ENCODE peak calls at places on chromosomes 5 and 9, in six cellular contexts. Z, V, S, H, M and C are unnamed samples.

GRCh38 chr9:114078021-114078780 is at the start of gene AMBP:
- DNase-seq in Z (no peak), V (peak), S (no peak), H (no peak), M (no peak), C (no peak)

GRCh38 chr5:145847499-145848497 is 12.7 kb upstream of the PRELID2 start:
- DNase-seq in Z (no peak), V (no peak), S (peak), H (no peak), M (peak), C (no peak)

GRCh38 chr5:135227064-135228022 is 171.7 kb downstream of the MACROH2A1 start:
- DNase-seq in Z (no peak), V (no peak), S (no peak), H (no peak), M (no peak), C (no peak)

GRCh38 chr9:81052846-81053245 is 636.5 kb downstream of the TLE1 start:
- DNase-seq in Z (no peak), V (no peak), S (peak), H (no peak), M (peak), C (no peak)

GRCh38 chr5:146238973-146239372 is 35.6 kb downstream of the RBM27 start:
- DNase-seq in Z (no peak), V (no peak), S (no peak), H (no peak), M (no peak), C (no peak)

GRCh38 chr5:126000533-126000932 is 422.7 kb upstream of the GRAMD2B start:
- DNase-seq in Z (no peak), V (no peak), S (no peak), H (no peak), M (no peak), C (no peak)

GRCh38 chr9:113511856-113512761 is 48.6 kb downstream of the RGS3 start:
- DNase-seq in Z (no peak), V (no peak), S (peak), H (no peak), M (peak), C (no peak)

GRCh38 chr5:14165375-14166091 is 22.4 kb downstream of the TRIO start:
- DNase-seq in Z (no peak), V (no peak), S (peak), H (no peak), M (peak), C (no peak)

GRCh38 chr5:95519151-95519550 is 35.6 kb downstream of the SKIC3 start:
- DNase-seq in Z (no peak), V (no peak), S (no peak), H (no peak), M (no peak), C (no peak)

GRCh38 chr9:86594724-86595123 is 240.5 kb upstream of the TUT7 start:
- DNase-seq in Z (no peak), V (no peak), S (no peak), H (no peak), M (peak), C (no peak)

GRCh38 chr9:132143359-132143758 is 18.5 kb upstream of the NTNG2 start:
- DNase-seq in Z (no peak), V (no peak), S (no peak), H (no peak), M (peak), C (no peak)

GRCh38 chr9:106783121-106783520 is 79.8 kb upstream of the ZNF462 start:
- DNase-seq in Z (no peak), V (no peak), S (no peak), H (no peak), M (no peak), C (no peak)

GRCh38 chr5:175822225-175822624 is 49.2 kb upstream of the CPLX2 start:
- DNase-seq in Z (no peak), V (no peak), S (no peak), H (no peak), M (peak), C (no peak)

GRCh38 chr5:171269717-171270116 is 39.3 kb upstream of the TLX3 start:
- DNase-seq in Z (no peak), V (no peak), S (peak), H (no peak), M (no peak), C (no peak)

GRCh38 chr9:135785013-135785575 is 83.1 kb downstream of the KCNT1 start:
- DNase-seq in Z (no peak), V (no peak), S (no peak), H (no peak), M (no peak), C (no peak)

GRCh38 chr9:133536080-133536479 is 1.6 kb downstream of the ADAMTSL2 start:
- DNase-seq in Z (no peak), V (no peak), S (no peak), H (no peak), M (no peak), C (no peak)

GRCh38 chr9:130872058-130872453 is 24.6 kb downstream of the QRFP start:
- DNase-seq in Z (no peak), V (no peak), S (no peak), H (no peak), M (no peak), C (no peak)

GRCh38 chr9:116661037-116661954 is 25.8 kb upstream of the TRIM32 start:
- DNase-seq in Z (no peak), V (peak), S (peak), H (peak), M (peak), C (peak)

GRCh38 chr9:93250185-93250584 is 66.2 kb downstream of the WNK2 start:
- DNase-seq in Z (no peak), V (no peak), S (no peak), H (no peak), M (no peak), C (no peak)

GRCh38 chr5:124997186-124997893 is 250.9 kb upstream of the ZNF608 start:
- DNase-seq in Z (no peak), V (no peak), S (peak), H (no peak), M (peak), C (no peak)

GRCh38 chr5:148075529-148075928 is 11.7 kb downstream of the SPINK5 start:
- DNase-seq in Z (no peak), V (no peak), S (no peak), H (no peak), M (no peak), C (no peak)

GRCh38 chr5:142115937-142116614 is 7.5 kb downstream of the NDFIP1 start:
- DNase-seq in Z (no peak), V (no peak), S (peak), H (no peak), M (peak), C (no peak)

GRCh38 chr5:151234476-151235238 is 10.8 kb upstream of the CCDC69 start:
- DNase-seq in Z (peak), V (peak), S (peak), H (no peak), M (peak), C (no peak)

GRCh38 chr9:114666841-114667240 is 9.2 kb upstream of the TEX53 start:
- DNase-seq in Z (no peak), V (no peak), S (no peak), H (no peak), M (no peak), C (no peak)